ENCODE peak calls at places on chromosomes 6 and 20, in four cellular contexts. Q, W, N and L are unnamed samples.

GRCh38 chr20:64053841-64054661 is 4.6 kb upstream of the SOX18 start:
- DNase-seq in Q (no peak), W (no peak), N (no peak), L (peak; percentile 89)

GRCh38 chr6:112501705-112502104 is 154.6 kb downstream of the RFPL4B start:
- DNase-seq in Q (no peak), W (no peak), N (peak; percentile 69), L (peak; percentile 16)

GRCh38 chr20:18728165-18728866 is 85.3 kb upstream of the SCP2D1 start:
- DNase-seq in Q (no peak), W (no peak), N (no peak), L (no peak)

GRCh38 chr6:99426454-99426762 is 1.3 kb upstream of the PNISR start:
- DNase-seq in Q (no peak), W (no peak), N (peak; percentile 5), L (no peak)

GRCh38 chr6:100370265-100370664 is 94.5 kb downstream of the SIM1 start:
- DNase-seq in Q (no peak), W (peak; percentile 31), N (no peak), L (no peak)

GRCh38 chr6:170532867-170533488 is 20.1 kb downstream of the PSMB1 start:
- DNase-seq in Q (no peak), W (no peak), N (peak; percentile 11), L (no peak)

GRCh38 chr6:83847179-83847578 is 6.0 kb upstream of the RIPPLY2 start:
- DNase-seq in Q (no peak), W (no peak), N (no peak), L (no peak)

GRCh38 chr6:150902142-150902800 is 36.8 kb downstream of the MTHFD1L start:
- DNase-seq in Q (no peak), W (peak; percentile 49), N (no peak), L (no peak)

GRCh38 chr6:7590918-7591302 is 912 bp downstream of the SNRNP48 start:
- DNase-seq in Q (no peak), W (peak; percentile 61), N (peak; percentile 22), L (peak; percentile 26)

GRCh38 chr6:144585217-144585814 is 300.2 kb downstream of the UTRN start:
- DNase-seq in Q (peak; percentile 14), W (peak; percentile 65), N (peak; percentile 32), L (peak; percentile 2)

GRCh38 chr6:157099912-157100593 is 223.3 kb downstream of the TMEM242 start:
- DNase-seq in Q (peak; percentile 59), W (no peak), N (peak; percentile 27), L (no peak)

GRCh38 chr20:10919549-10920140 is 245.8 kb upstream of the JAG1 start:
- DNase-seq in Q (no peak), W (peak; percentile 79), N (peak; percentile 93), L (no peak)

GRCh38 chr6:42720739-42721138 is 1.7 kb downstream of the PRPH2 start:
- DNase-seq in Q (no peak), W (peak; percentile 34), N (peak; percentile 69), L (no peak)

GRCh38 chr6:42498473-42499128 is 46.9 kb upstream of the TRERF1 start:
- DNase-seq in Q (no peak), W (no peak), N (no peak), L (no peak)

GRCh38 chr6:56955171-56956155 is 556 bp downstream of the BEND6 start:
- DNase-seq in Q (peak; percentile 28), W (peak; percentile 94), N (peak; percentile 90), L (peak; percentile 89)

GRCh38 chr6:10384719-10385511 is 30.0 kb downstream of the TFAP2A start:
- DNase-seq in Q (no peak), W (no peak), N (no peak), L (peak; percentile 74)

GRCh38 chr6:135346747-135347146 is 150.8 kb downstream of the AHI1 start:
- DNase-seq in Q (no peak), W (peak; percentile 44), N (peak; percentile 88), L (no peak)

GRCh38 chr6:127118505-127119360 is at the start of gene RSPO3:
- DNase-seq in Q (no peak), W (peak; percentile 71), N (peak; percentile 40), L (no peak)

GRCh38 chr6:85364354-85364753 is 85.5 kb upstream of the NT5E start:
- DNase-seq in Q (no peak), W (peak; percentile 88), N (peak; percentile 76), L (no peak)

GRCh38 chr20:56801991-56802740 is 173.1 kb downstream of the TFAP2C start:
- DNase-seq in Q (no peak), W (peak; percentile 38), N (peak; percentile 75), L (no peak)

GRCh38 chr6:134774244-134774643 is 175.7 kb downstream of the ALDH8A1 start:
- DNase-seq in Q (no peak), W (peak; percentile 55), N (peak; percentile 85), L (no peak)

GRCh38 chr20:19738936-19739335 is 19.1 kb upstream of the RIN2 start:
- DNase-seq in Q (no peak), W (peak; percentile 33), N (peak; percentile 56), L (no peak)

GRCh38 chr20:36145877-36146707 is 8.4 kb upstream of the EPB41L1 start:
- DNase-seq in Q (no peak), W (no peak), N (peak; percentile 34), L (no peak)

GRCh38 chr20:51386586-51386985 is 155.9 kb downstream of the NFATC2 start:
- DNase-seq in Q (no peak), W (no peak), N (no peak), L (no peak)

GRCh38 chr6:135498178-135498841 is 770 bp upstream of the AHI1 start:
- DNase-seq in Q (peak; percentile 78), W (peak; percentile 97), N (peak; percentile 90), L (peak; percentile 10)

GRCh38 chr20:20609522-20609921 is 102.9 kb downstream of the RALGAPA2 start:
- DNase-seq in Q (no peak), W (no peak), N (no peak), L (no peak)

GRCh38 chr6:77341058-77341986 is 122.0 kb downstream of the HTR1B start:
- DNase-seq in Q (no peak), W (no peak), N (no peak), L (no peak)

GRCh38 chr20:11511816-11512215 is 405.9 kb upstream of the BTBD3 start:
- DNase-seq in Q (no peak), W (no peak), N (peak; percentile 47), L (no peak)

GRCh38 chr6:148677594-148678476 is 69.0 kb upstream of the UST start:
- DNase-seq in Q (no peak), W (no peak), N (no peak), L (no peak)

GRCh38 chr6:136123464-136123863 is 126.6 kb downstream of the MTFR2 start:
- DNase-seq in Q (no peak), W (peak; percentile 73), N (peak; percentile 63), L (no peak)

GRCh38 chr20:16317445-16318362 is 255.5 kb downstream of the KIF16B start:
- DNase-seq in Q (no peak), W (no peak), N (no peak), L (no peak)

GRCh38 chr6:158654498-158654897 is 4.6 kb downstream of the SYTL3 start:
- DNase-seq in Q (no peak), W (peak; percentile 97), N (peak; percentile 89), L (no peak)

GRCh38 chr6:48061630-48062029 is 49.4 kb downstream of the PTCHD4 start:
- DNase-seq in Q (no peak), W (peak; percentile 40), N (peak; percentile 55), L (no peak)

GRCh38 chr6:15313367-15313766 is 67.5 kb downstream of the JARID2 start:
- DNase-seq in Q (no peak), W (peak; percentile 34), N (no peak), L (no peak)

GRCh38 chr20:52083627-52084232 is 107.8 kb downstream of the ZFP64 start:
- DNase-seq in Q (peak; percentile 34), W (peak; percentile 79), N (peak; percentile 52), L (peak; percentile 81)

GRCh38 chr6:142945446-142946180 is 637 bp upstream of the HIVEP2 start:
- DNase-seq in Q (peak; percentile 73), W (peak; percentile 83), N (no peak), L (peak; percentile 81)

GRCh38 chr6:74253261-74253660 is 557.3 kb downstream of the CD109 start:
- DNase-seq in Q (no peak), W (no peak), N (no peak), L (no peak)

DNA sequence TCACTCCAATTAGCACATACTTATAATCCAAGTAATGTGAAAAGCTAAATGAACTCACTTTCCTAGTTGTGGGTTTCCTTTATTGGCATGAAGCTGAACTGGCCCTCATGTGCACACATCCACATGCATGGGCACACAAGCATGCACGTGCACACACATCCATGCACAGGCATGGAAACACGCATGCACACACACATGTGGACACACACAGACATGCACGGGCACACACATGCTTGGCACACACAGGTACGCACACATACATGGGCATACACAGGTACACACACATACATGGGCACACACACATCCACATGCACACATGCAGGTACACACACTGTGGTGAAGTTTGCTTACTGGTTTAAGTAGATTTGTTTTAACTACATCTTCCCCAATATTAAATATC is 23.8 kb downstream of the SYNDIG1 start:
- DNase-seq in Q (no peak), W (no peak), N (no peak), L (no peak)
- H3K27me3 ChIP-seq in Q (no peaks in the 10 kb centered on the region), W (no peaks in the 10 kb centered on the region), N (no peaks in the 10 kb centered on the region), L (no peaks in the 10 kb centered on the region)

DNA sequence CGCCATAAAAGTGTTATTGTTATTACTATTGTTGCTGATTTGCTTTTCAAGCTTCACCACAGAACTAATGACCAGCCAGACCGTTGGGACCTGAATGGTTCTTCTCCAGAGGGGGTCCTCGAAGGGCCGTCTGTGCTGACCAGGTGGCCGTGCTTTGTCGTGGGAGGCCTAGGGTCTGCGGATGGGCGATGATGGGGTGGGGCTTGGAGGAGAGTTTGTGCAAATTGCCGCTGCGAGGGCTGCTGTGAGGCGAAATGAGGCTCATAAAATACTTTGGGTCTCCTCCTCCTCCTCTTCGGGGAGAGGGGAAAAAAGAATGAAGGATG is 6.0 kb upstream of the ZBTB22 start:
- DNase-seq in Q (no peak), W (no peak), N (no peak), L (peak; percentile 61)
- H3K4me3 ChIP-seq in Q (peak overlapping the region; percentile 53), W (peak overlapping the region; percentile 94), N (peak overlapping the region; percentile 90), L (peak overlapping the region; percentile 63)

GRCh38 chr20:62308102-62308822 is 5.5 kb downstream of the ADRM1 start:
- DNase-seq in Q (no peak), W (no peak), N (no peak), L (no peak)

GRCh38 chr20:62305765-62306431 is 3.1 kb downstream of the ADRM1 start:
- DNase-seq in Q (no peak), W (no peak), N (no peak), L (no peak)

GRCh38 chr20:62309198-62309944 is 6.6 kb downstream of the ADRM1 start:
- DNase-seq in Q (no peak), W (no peak), N (no peak), L (peak; percentile 79)

GRCh38 chr20:62306440-62307187 is 3.8 kb downstream of the ADRM1 start:
- DNase-seq in Q (no peak), W (no peak), N (no peak), L (peak; percentile 64)

GRCh38 chr20:62307226-62308101 is 4.7 kb downstream of the ADRM1 start:
- DNase-seq in Q (no peak), W (no peak), N (no peak), L (peak; percentile 66)
- H3K36me3 ChIP-seq in Q (peaks cover 40% of the 10 kb centered on the region), W (peaks cover 8% of the 10 kb centered on the region), N (peaks cover 46% of the 10 kb centered on the region), L (peaks cover 39% of the 10 kb centered on the region)

GRCh38 chr6:1631251-1631650 is 21.5 kb downstream of the FOXC1 start:
- DNase-seq in Q (no peak), W (no peak), N (no peak), L (no peak)

GRCh38 chr6:1627884-1628550 is 18.3 kb downstream of the FOXC1 start:
- DNase-seq in Q (no peak), W (no peak), N (no peak), L (no peak)

GRCh38 chr6:1630771-1631217 is 21.1 kb downstream of the FOXC1 start:
- DNase-seq in Q (no peak), W (no peak), N (peak; percentile 91), L (no peak)

GRCh38 chr6:1629316-1629715 is 19.6 kb downstream of the FOXC1 start:
- DNase-seq in Q (no peak), W (no peak), N (no peak), L (no peak)

GRCh38 chr6:1630212-1630770 is 20.6 kb downstream of the FOXC1 start:
- DNase-seq in Q (no peak), W (no peak), N (no peak), L (no peak)
- H3K27me3 ChIP-seq in Q (peaks cover 16% of the 10 kb centered on the region), W (peaks cover 11% of the 10 kb centered on the region), N (peaks cover 20% of the 10 kb centered on the region), L (peaks cover 33% of the 10 kb centered on the region)